ENCODE peak calls at places on chromosomes 2 and 18, in ten cellular contexts. S is Peyer's patch; T is IMR-90; L is ovary; B is transverse colon; Q is thoracic aorta; Y is aorta; O is vagina; Z is CD8-positive, alpha-beta T cell; V is left ventricle myocardium inferior. N is an unnamed sample. For H3K27me3 and H3K4me1, the result is how much of the 10 kb centered on the place peaks cover.

GRCh38 chr2:241692448-241692847 is 5.8 kb upstream of the DTYMK start:
- DNase-seq in S (no peak), T (peak), L (no peak), B (no peak), Q (no peak), Y (no peak), O (no peak), Z (no peak), V (no peak), N (no peak)

GRCh38 chr2:80326214-80326613 is 21.7 kb upstream of the LRRTM1 start:
- DNase-seq in S (no peak), T (peak), L (no peak), B (no peak), Q (no peak), Y (no peak), O (no peak), Z (no peak), V (no peak), N (no peak)

GRCh38 chr2:152320166-152320565 is 14.8 kb upstream of the FMNL2 start:
- DNase-seq in S (no peak), T (peak), L (no peak), B (no peak), Q (no peak), Y (no peak), O (no peak), Z (no peak), V (no peak), N (no peak)

GRCh38 chr2:239724194-239724849 is 300.8 kb downstream of the NDUFA10 start:
- DNase-seq in S (peak), T (no peak), L (no peak), B (peak), Q (no peak), Y (peak), O (no peak), Z (no peak), V (no peak), N (no peak)

GRCh38 chr2:150610670-150611279 is 123.3 kb upstream of the RND3 start:
- DNase-seq in S (peak), T (peak), L (no peak), B (peak), Q (no peak), Y (no peak), O (no peak), Z (no peak), V (no peak), N (no peak)

GRCh38 chr2:145481334-145481922 is 961.5 kb upstream of the ZEB2 start:
- DNase-seq in S (no peak), T (no peak), L (no peak), B (no peak), Q (no peak), Y (no peak), O (no peak), Z (no peak), V (no peak), N (no peak)

GRCh38 chr2:108215794-108216211 is 24.0 kb upstream of the SULT1C3 start:
- DNase-seq in S (peak), T (peak), L (no peak), B (peak), Q (no peak), Y (no peak), O (no peak), Z (no peak), V (no peak), N (no peak)

GRCh38 chr2:131552886-131553285 is 25.2 kb downstream of the CCDC74A start:
- DNase-seq in S (no peak), T (no peak), L (no peak), B (no peak), Q (no peak), Y (no peak), O (no peak), Z (no peak), V (no peak), N (no peak)

GRCh38 chr2:164538250-164538866 is 82.9 kb downstream of the GRB14 start:
- DNase-seq in S (no peak), T (peak), L (no peak), B (no peak), Q (no peak), Y (no peak), O (no peak), Z (no peak), V (no peak), N (no peak)

GRCh38 chr2:96175951-96176350 is 30.7 kb upstream of the DUSP2 start:
- DNase-seq in S (no peak), T (peak), L (no peak), B (no peak), Q (no peak), Y (no peak), O (no peak), Z (no peak), V (no peak), N (no peak)

GRCh38 chr2:38933653-38934052 is 44.0 kb downstream of the ARHGEF33 start:
- DNase-seq in S (no peak), T (peak), L (no peak), B (no peak), Q (no peak), Y (no peak), O (no peak), Z (no peak), V (no peak), N (no peak)

GRCh38 chr2:164913640-164914346 is 41.5 kb downstream of the SLC38A11 start:
- DNase-seq in S (no peak), T (peak), L (no peak), B (no peak), Q (no peak), Y (no peak), O (no peak), Z (no peak), V (no peak), N (no peak)

GRCh38 chr2:122543815-122544214 is 788.4 kb downstream of the TSN start:
- DNase-seq in S (no peak), T (peak), L (no peak), B (no peak), Q (no peak), Y (no peak), O (no peak), Z (no peak), V (no peak), N (no peak)

GRCh38 chr2:15975261-15975600 is 34.9 kb downstream of the MYCN start:
- DNase-seq in S (no peak), T (no peak), L (no peak), B (no peak), Q (no peak), Y (no peak), O (no peak), Z (no peak), V (no peak), N (no peak)

GRCh38 chr2:20597868-20598183 is 53.1 kb downstream of the HS1BP3 start:
- DNase-seq in S (peak), T (no peak), L (no peak), B (peak), Q (no peak), Y (peak), O (peak), Z (no peak), V (no peak), N (no peak)

GRCh38 chr18:79819951-79820351 is 22.2 kb downstream of the KCNG2 start:
- DNase-seq in S (peak), T (no peak), L (no peak), B (no peak), Q (no peak), Y (peak), O (peak), Z (no peak), V (no peak), N (no peak)

GRCh38 chr2:7007846-7008741 is 90.9 kb downstream of the RNF144A start:
- DNase-seq in S (peak), T (no peak), L (peak), B (peak), Q (no peak), Y (peak), O (no peak), Z (no peak), V (peak), N (no peak)

GRCh38 chr18:13240060-13240725 is 21.6 kb downstream of the LDLRAD4 start:
- DNase-seq in S (peak), T (no peak), L (no peak), B (no peak), Q (no peak), Y (no peak), O (no peak), Z (no peak), V (no peak), N (no peak)

GRCh38 chr2:226450141-226450540 is 349.5 kb downstream of the IRS1 start:
- DNase-seq in S (no peak), T (peak), L (no peak), B (no peak), Q (no peak), Y (no peak), O (no peak), Z (no peak), V (no peak), N (no peak)

GRCh38 chr2:96642564-96643350 is at the start of gene FER1L5:
- DNase-seq in S (no peak), T (peak), L (peak), B (no peak), Q (no peak), Y (no peak), O (no peak), Z (no peak), V (no peak), N (no peak)

GRCh38 chr2:189639003-189639609 is 22.2 kb upstream of the ASNSD1 start:
- DNase-seq in S (peak), T (no peak), L (no peak), B (peak), Q (no peak), Y (no peak), O (no peak), Z (no peak), V (no peak), N (no peak)

GRCh38 chr2:30382995-30383394 is 64.1 kb upstream of the LCLAT1 start:
- DNase-seq in S (no peak), T (no peak), L (no peak), B (no peak), Q (no peak), Y (no peak), O (no peak), Z (no peak), V (no peak), N (no peak)

GRCh38 chr2:165114345-165114943 is 89.4 kb downstream of the SCN3A start:
- DNase-seq in S (no peak), T (peak), L (no peak), B (no peak), Q (no peak), Y (no peak), O (no peak), Z (no peak), V (no peak), N (no peak)

GRCh38 chr18:58207520-58208152 is 163.6 kb downstream of the NEDD4L start:
- DNase-seq in S (no peak), T (no peak), L (no peak), B (no peak), Q (no peak), Y (no peak), O (no peak), Z (no peak), V (no peak), N (no peak)

GRCh38 chr2:101113441-101114267 is 37.5 kb downstream of the TBC1D8 start:
- DNase-seq in S (no peak), T (peak), L (no peak), B (peak), Q (no peak), Y (no peak), O (no peak), Z (no peak), V (no peak), N (no peak)

GRCh38 chr2:176537932-176538331 is 268.7 kb downstream of the MTX2 start:
- DNase-seq in S (no peak), T (no peak), L (no peak), B (no peak), Q (no peak), Y (no peak), O (no peak), Z (no peak), V (no peak), N (no peak)

GRCh38 chr2:50558182-50558581 is 473.8 kb downstream of the NRXN1 start:
- DNase-seq in S (no peak), T (no peak), L (no peak), B (no peak), Q (no peak), Y (no peak), O (no peak), Z (no peak), V (no peak), N (no peak)

GRCh38 chr2:42801388-42801787 is 9.0 kb upstream of the HAAO start:
- DNase-seq in S (peak), T (peak), L (peak), B (no peak), Q (no peak), Y (peak), O (no peak), Z (no peak), V (no peak), N (no peak)

GRCh38 chr2:213152065-213152794 is 818 bp upstream of the IKZF2 start:
- DNase-seq in S (peak), T (peak), L (peak), B (peak), Q (peak), Y (peak), O (no peak), Z (peak), V (peak), N (no peak)

GRCh38 chr2:177241771-177242135 is 22.8 kb downstream of the NFE2L2 start:
- DNase-seq in S (no peak), T (no peak), L (no peak), B (no peak), Q (no peak), Y (no peak), O (no peak), Z (no peak), V (no peak), N (no peak)

GRCh38 chr2:66431840-66432511 is 2.9 kb upstream of the MEIS1 start:
- DNase-seq in S (no peak), T (no peak), L (peak), B (no peak), Q (no peak), Y (no peak), O (no peak), Z (no peak), V (no peak), N (no peak)

GRCh38 chr2:160207804-160208661 is 8.0 kb upstream of the ITGB6 start:
- DNase-seq in S (peak), T (peak), L (peak), B (peak), Q (peak), Y (peak), O (no peak), Z (no peak), V (peak), N (no peak)

GRCh38 chr2:64225491-64225890 is 81.3 kb upstream of the PELI1 start:
- DNase-seq in S (no peak), T (no peak), L (no peak), B (no peak), Q (no peak), Y (no peak), O (no peak), Z (no peak), V (no peak), N (no peak)

GRCh38 chr18:73688851-73689659 is 458.6 kb downstream of the FBXO15 start:
- DNase-seq in S (no peak), T (peak), L (no peak), B (no peak), Q (no peak), Y (no peak), O (no peak), Z (no peak), V (no peak), N (no peak)
- H3K4me3 ChIP-seq in S (no peak), T (no peak), L (no peak), B (no peak), Q (no peak), Y (no peak), O (no peak), Z (no peak), V (no peak), N (no peak)

GRCh38 chr2:55919574-55919973 is 4.0 kb downstream of the EFEMP1 start:
- DNase-seq in S (no peak), T (no peak), L (no peak), B (no peak), Q (no peak), Y (no peak), O (no peak), Z (no peak), V (no peak), N (no peak)

GRCh38 chr2:55918856-55919255 is 4.7 kb downstream of the EFEMP1 start:
- DNase-seq in S (no peak), T (no peak), L (no peak), B (no peak), Q (no peak), Y (no peak), O (no peak), Z (no peak), V (no peak), N (no peak)

GRCh38 chr2:55923091-55923977 is at the start of gene EFEMP1:
- DNase-seq in S (peak), T (peak), L (peak), B (peak), Q (peak), Y (peak), O (no peak), Z (no peak), V (peak), N (no peak)

GRCh38 chr2:55923978-55924325 is 370 bp upstream of the EFEMP1 start:
- DNase-seq in S (no peak), T (no peak), L (no peak), B (no peak), Q (no peak), Y (no peak), O (no peak), Z (no peak), V (no peak), N (no peak)

GRCh38 chr2:55922488-55922887 is 1.1 kb downstream of the EFEMP1 start:
- DNase-seq in S (no peak), T (peak), L (peak), B (no peak), Q (no peak), Y (no peak), O (no peak), Z (no peak), V (no peak), N (no peak)
- H3K27me3 ChIP-seq in S (under half), T (under half), L (under half), B (under half), Q (under half), Y (under half), O (under half), Z (under half), V (half or more), N (under half)

GRCh38 chr2:45937990-45938389 is 286.5 kb downstream of the PRKCE start:
- DNase-seq in S (no peak), T (no peak), L (no peak), B (no peak), Q (no peak), Y (no peak), O (no peak), Z (no peak), V (no peak), N (no peak)

GRCh38 chr2:45938649-45939511 is 287.4 kb downstream of the PRKCE start:
- DNase-seq in S (peak), T (peak), L (peak), B (peak), Q (peak), Y (peak), O (no peak), Z (no peak), V (peak), N (no peak)

GRCh38 chr2:45932278-45932975 is 281.0 kb downstream of the PRKCE start:
- DNase-seq in S (no peak), T (peak), L (no peak), B (no peak), Q (no peak), Y (no peak), O (no peak), Z (no peak), V (no peak), N (no peak)

GRCh38 chr2:45935791-45936622 is 284.5 kb downstream of the PRKCE start:
- DNase-seq in S (peak), T (peak), L (peak), B (peak), Q (peak), Y (peak), O (peak), Z (peak), V (peak), N (no peak)

GRCh38 chr2:45936623-45936979 is 285.1 kb downstream of the PRKCE start:
- DNase-seq in S (no peak), T (no peak), L (no peak), B (no peak), Q (no peak), Y (no peak), O (no peak), Z (no peak), V (no peak), N (no peak)
- H3K4me1 ChIP-seq in S (under half), T (under half), L (under half), B (under half), Q (under half), Y (under half), O (under half), Z (under half), V (under half), N (under half)

DNA sequence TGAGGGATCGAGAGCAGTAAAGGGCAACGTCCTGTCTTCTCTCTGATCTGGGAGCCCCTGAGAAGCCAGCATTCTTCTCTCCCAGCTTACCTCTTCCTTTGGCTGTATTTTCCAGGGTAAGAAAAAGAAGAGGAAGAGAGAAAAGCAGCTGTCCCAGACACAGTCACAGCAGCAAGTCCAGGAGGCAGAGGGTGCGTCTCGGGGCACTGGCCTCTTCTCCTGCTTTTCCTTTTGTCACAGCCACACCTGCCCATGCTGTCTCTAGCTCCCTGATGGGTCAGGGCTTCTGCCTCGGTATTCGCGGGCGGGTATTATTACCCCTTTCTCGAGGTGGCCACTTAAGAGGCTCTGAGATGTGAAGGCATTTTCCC is 20.3 kb downstream of the TGOLN2 start:
- DNase-seq in S (peak), T (no peak), L (no peak), B (peak), Q (no peak), Y (no peak), O (no peak), Z (no peak), V (no peak), N (no peak)
- H3K4me3 ChIP-seq in S (peak), T (no peak), L (no peak), B (peak), Q (no peak), Y (no peak), O (no peak), Z (peak), V (no peak), N (no peak)